ENCODE peak calls at places on chromosomes 1 and 21, in ten cellular contexts. X is HEK293T, Z is WTC11, U is transverse colon, E is bronchial epithelial cell, P is GM03348, K is nephron progenitor cell, W is neuronal stem cell, J is T-helper 2 cell, H is Caco-2. N is an unnamed sample.

GRCh38 chr1:112673589-112674439 is 645 bp upstream of the MOV10 start:
- DNase-seq in H (peak; percentile 10), E (peak; percentile 60), W (no peak), J (no peak), X (peak; percentile 34), K (no peak), Z (no peak), U (no peak), P (peak; percentile 58), N (no peak)

GRCh38 chr1:172609528-172609927 is 49.4 kb upstream of the FASLG start:
- DNase-seq in W (no peak), P (no peak), X (no peak), E (peak; percentile 53), H (peak; percentile 12), Z (no peak), J (no peak), K (no peak), U (no peak), N (no peak)

GRCh38 chr1:99782920-99783319 is 16.5 kb upstream of the FRRS1 start:
- DNase-seq in H (no peak), U (no peak), P (no peak), X (no peak), W (no peak), E (no peak), J (no peak), Z (no peak), K (no peak), N (no peak)

GRCh38 chr1:164703971-164704411 is 145.0 kb downstream of the PBX1 start:
- DNase-seq in K (no peak), U (peak; percentile 41), X (no peak), W (no peak), J (no peak), E (no peak), P (no peak), Z (no peak), H (no peak), N (no peak)

GRCh38 chr1:31763671-31764306 is 351 bp downstream of the ADGRB2 start:
- DNase-seq in H (no peak), J (no peak), E (no peak), K (peak; percentile 62), Z (no peak), W (no peak), P (no peak), X (no peak), U (no peak), N (no peak)

GRCh38 chr1:21641967-21642366 is 27.2 kb downstream of the RAP1GAP start:
- DNase-seq in J (no peak), U (no peak), E (no peak), W (no peak), H (no peak), P (no peak), Z (no peak), K (no peak), X (no peak), N (no peak)

GRCh38 chr21:42818328-42818749 is 61.0 kb downstream of the WDR4 start:
- DNase-seq in W (no peak), E (peak; percentile 41), P (peak; percentile 73), X (no peak), Z (peak; percentile 69), J (peak; percentile 54), H (peak; percentile 53), K (peak; percentile 30), U (peak; percentile 73), N (no peak)

GRCh38 chr1:37995773-37996379 is 6.1 kb upstream of the SF3A3 start:
- DNase-seq in W (peak; percentile 61), J (no peak), E (peak; percentile 26), Z (peak; percentile 85), K (peak; percentile 70), H (no peak), P (peak; percentile 87), X (no peak), U (peak; percentile 74), N (no peak)

GRCh38 chr1:231943084-231943483 is 316.5 kb downstream of the DISC1 start:
- DNase-seq in U (no peak), E (no peak), X (no peak), P (no peak), H (no peak), J (no peak), W (no peak), Z (no peak), K (no peak), N (no peak)

GRCh38 chr21:35329940-35330670 is 281.0 kb upstream of the RUNX1 start:
- DNase-seq in W (no peak), Z (no peak), U (no peak), P (no peak), E (no peak), X (no peak), K (no peak), H (no peak), J (no peak), N (no peak)

GRCh38 chr1:58460469-58460868 is 86.1 kb downstream of the OMA1 start:
- DNase-seq in Z (no peak), E (peak; percentile 28), X (no peak), H (peak; percentile 9), U (no peak), P (no peak), J (no peak), K (peak; percentile 57), W (peak; percentile 29), N (no peak)

GRCh38 chr21:31580866-31581276 is 78.6 kb upstream of the SOD1 start:
- DNase-seq in Z (peak; percentile 87), K (peak; percentile 82), X (peak; percentile 80), E (peak; percentile 55), U (peak; percentile 70), W (peak; percentile 62), J (peak; percentile 74), H (peak; percentile 70), P (peak; percentile 77), N (peak; percentile 11)

GRCh38 chr1:182698977-182699672 is 14.7 kb upstream of the RGS8 start:
- DNase-seq in X (no peak), P (no peak), Z (no peak), E (no peak), U (no peak), H (no peak), W (no peak), J (no peak), K (no peak), N (no peak)

GRCh38 chr1:56129837-56130236 is 449.5 kb downstream of the PLPP3 start:
- DNase-seq in E (no peak), K (no peak), H (no peak), W (no peak), Z (no peak), J (no peak), X (no peak), U (no peak), P (no peak), N (no peak)

GRCh38 chr1:206725053-206725963 is 40.6 kb downstream of the MAPKAPK2 start:
- DNase-seq in P (peak; percentile 67), Z (peak; percentile 67), J (peak; percentile 31), X (peak; percentile 71), H (peak; percentile 36), E (no peak), K (peak; percentile 65), W (peak; percentile 32), U (peak; percentile 60), N (no peak)

GRCh38 chr1:77392486-77392885 is 110.7 kb downstream of the AK5 start:
- DNase-seq in U (no peak), W (no peak), E (no peak), X (no peak), Z (no peak), J (no peak), H (no peak), K (no peak), P (no peak), N (no peak)

GRCh38 chr1:167212025-167212424 is 8.7 kb upstream of the POU2F1 start:
- DNase-seq in H (no peak), X (no peak), J (no peak), K (no peak), W (no peak), U (no peak), P (no peak), Z (no peak), E (no peak), N (no peak)

N was measured in anterior cingulate cortex.